ENCODE peak calls at places on chromosomes 2 and 18, in six cellular contexts. R is RWPE1, M is endothelial cell, J is upper lobe of right lung, D is AG04450, B is foreskin fibroblast. E is an unnamed sample.
A peak's percentile ranks its signal among the peaks of the same experiment; 100 is the strongest.

GRCh38 chr2:20648831-20649230 is 2.1 kb downstream of the HS1BP3 start:
- DNase-seq in R (no peak), D (no peak), J (no peak), B (no peak), M (no peak), E (no peak)

GRCh38 chr2:225824748-225825449 is 425.4 kb downstream of the NYAP2 start:
- DNase-seq in R (no peak), B (no peak), M (no peak), D (no peak), J (no peak), E (peak; percentile 18)

GRCh38 chr2:160940699-160941098 is 219.5 kb upstream of the TANK start:
- DNase-seq in R (peak; percentile 11), J (no peak), B (no peak), M (no peak), D (no peak), E (no peak)

GRCh38 chr2:201707753-201708152 is 9.3 kb upstream of the MPP4 start:
- DNase-seq in D (peak; percentile 20), B (peak; percentile 58), R (no peak), J (no peak), M (no peak), E (no peak)

GRCh38 chr2:226490172-226490571 is 309.4 kb downstream of the IRS1 start:
- DNase-seq in R (no peak), B (no peak), D (no peak), J (no peak), M (no peak), E (no peak)

GRCh38 chr2:40287201-40287600 is 164.7 kb downstream of the SLC8A1 start:
- DNase-seq in B (no peak), M (no peak), D (peak; percentile 23), R (no peak), J (no peak), E (no peak)

GRCh38 chr2:127052068-127052770 is 54.7 kb downstream of the BIN1 start:
- DNase-seq in R (no peak), J (peak; percentile 64), D (no peak), M (no peak), B (no peak), E (peak; percentile 24)

GRCh38 chr2:178824181-178824580 is 17.0 kb upstream of the TTN start:
- DNase-seq in J (no peak), M (no peak), D (no peak), R (no peak), B (no peak), E (no peak)

GRCh38 chr2:55550368-55551102 is 31.0 kb downstream of the CFAP36 start:
- DNase-seq in R (peak; percentile 4), D (peak; percentile 21), J (no peak), M (no peak), B (peak; percentile 58), E (no peak)

GRCh38 chr2:120887844-120888243 is 152.2 kb downstream of the GLI2 start:
- DNase-seq in R (no peak), B (no peak), D (no peak), M (no peak), J (no peak), E (no peak)

GRCh38 chr2:229230911-229231310 is 40.2 kb downstream of the PID1 start:
- DNase-seq in J (no peak), D (no peak), R (no peak), B (no peak), M (no peak), E (no peak)

GRCh38 chr2:100185105-100185504 is 42.7 kb upstream of the AFF3 start:
- DNase-seq in J (no peak), B (no peak), M (no peak), D (no peak), R (no peak), E (no peak)

GRCh38 chr2:217789003-217789735 is 213.6 kb downstream of the TNS1 start:
- DNase-seq in R (peak; percentile 61), M (peak; percentile 96), D (peak; percentile 47), J (peak; percentile 88), B (peak; percentile 43), E (peak; percentile 95)

GRCh38 chr2:74008761-74009395 is 24.2 kb downstream of the TET3 start:
- DNase-seq in M (no peak), D (no peak), B (no peak), J (peak; percentile 34), R (no peak), E (no peak)

GRCh38 chr2:149329470-149330126 is 789 bp upstream of the LYPD6 start:
- DNase-seq in B (peak; percentile 42), D (no peak), M (peak; percentile 58), J (peak; percentile 65), R (peak; percentile 76), E (peak; percentile 70)

GRCh38 chr18:77019641-77020040 is 112.9 kb downstream of the MBP start:
- DNase-seq in J (no peak), M (no peak), D (no peak), B (no peak), R (no peak), E (no peak)

GRCh38 chr2:166314022-166314759 is 61.6 kb downstream of the SCN9A start:
- DNase-seq in J (no peak), B (peak; percentile 73), M (no peak), D (peak; percentile 72), R (peak; percentile 41), E (no peak)

GRCh38 chr2:187875836-187876235 is 321.6 kb upstream of the TFPI start:
- DNase-seq in D (no peak), R (no peak), B (no peak), M (no peak), J (no peak), E (no peak)

GRCh38 chr2:79669714-79670113 is 156.9 kb downstream of the CTNNA2 start:
- DNase-seq in M (no peak), B (no peak), J (no peak), D (no peak), R (no peak), E (no peak)

GRCh38 chr2:195520671-195521155 is 136.3 kb upstream of the SLC39A10 start:
- DNase-seq in J (no peak), D (peak; percentile 94), B (peak; percentile 53), M (no peak), R (peak; percentile 45), E (no peak)

GRCh38 chr2:106012591-106013347 is 181.3 kb downstream of the UXS1 start:
- DNase-seq in R (no peak), B (no peak), J (no peak), M (no peak), D (no peak), E (no peak)

GRCh38 chr18:13320891-13321425 is 102.4 kb downstream of the LDLRAD4 start:
- DNase-seq in B (no peak), R (no peak), M (no peak), J (no peak), D (no peak), E (no peak)

GRCh38 chr2:61543062-61543461 is 4.9 kb upstream of the XPO1 start:
- DNase-seq in R (no peak), B (no peak), J (no peak), D (no peak), M (no peak), E (no peak)
- TF ChIP-seq CTCF in R (no peak), B (no peak), J (no peak), D (no peak), M (no peak), E (no peak)

DNA sequence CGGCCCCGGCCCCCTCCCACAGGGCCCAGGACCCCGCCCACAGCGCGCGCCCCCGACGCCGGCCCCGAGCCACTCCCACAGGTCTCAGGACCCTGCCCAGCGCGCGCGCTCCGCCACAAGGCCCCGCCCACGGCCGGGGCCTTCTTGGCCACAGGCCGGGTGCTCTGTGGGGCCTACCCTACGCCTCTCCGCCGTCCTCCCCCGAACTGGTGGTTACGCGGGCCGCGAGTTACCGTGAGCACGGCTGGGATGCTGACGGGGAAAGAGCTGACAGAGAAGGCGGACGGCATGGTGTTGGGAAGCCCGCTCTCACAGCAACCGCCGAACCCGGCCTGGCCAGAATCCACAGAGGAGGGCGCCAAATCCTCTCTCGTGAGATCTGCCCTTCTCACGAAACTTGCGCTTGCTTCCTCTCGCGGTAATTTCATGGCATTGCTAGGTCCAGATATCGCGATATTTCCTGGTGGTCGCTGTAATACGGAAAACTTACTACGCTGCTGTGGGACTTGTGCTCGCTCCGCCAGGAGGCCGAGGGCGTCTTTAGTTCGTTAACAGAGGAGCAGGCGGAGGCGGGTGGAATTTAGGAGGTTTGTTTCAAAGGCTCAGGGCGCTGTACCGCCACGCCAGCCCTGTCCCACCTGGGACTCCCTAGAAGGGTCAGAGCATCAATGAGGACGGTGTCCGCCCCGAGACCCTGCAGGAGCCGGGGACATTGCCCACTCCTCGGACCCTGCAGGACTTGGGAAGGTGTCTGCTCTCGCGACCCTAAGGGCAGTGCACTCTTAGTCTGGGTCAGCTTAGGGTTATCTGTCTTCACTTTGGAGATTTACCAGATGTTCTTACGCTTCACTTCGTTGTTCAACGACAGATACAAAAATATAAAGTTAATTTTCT is at the start of gene TMEM18:
- DNase-seq in M (peak; percentile 81), B (peak; percentile 97), R (peak; percentile 86), J (no peak), D (peak; percentile 99), E (peak; percentile 85)
- TF ChIP-seq CTCF in M (no peak), B (peak; percentile 16), R (no peak), J (peak; percentile 29), D (peak; percentile 30), E (peak; percentile 15)

DNA sequence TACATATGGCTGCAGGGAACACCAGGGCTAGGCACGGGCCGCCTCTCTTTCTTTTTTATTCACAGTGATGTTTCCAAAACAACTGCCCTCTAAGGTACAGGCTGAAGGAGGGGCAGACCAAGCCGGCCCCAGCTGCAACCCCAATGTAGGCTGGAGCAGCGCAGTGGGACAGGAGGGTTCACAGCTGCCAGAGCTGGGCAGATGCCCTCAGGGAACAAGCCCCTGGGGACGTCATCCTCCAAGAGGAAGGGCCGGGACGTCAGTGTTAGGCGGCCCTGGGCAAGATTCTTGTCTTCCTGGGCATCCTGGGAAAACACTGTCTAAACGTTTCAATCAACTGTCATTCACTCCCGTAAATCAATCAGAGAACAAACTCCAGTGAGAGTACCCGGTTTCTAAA is 274.8 kb downstream of the TWIST2 start:
- DNase-seq in M (no peak), R (no peak), J (no peak), B (no peak), D (no peak), E (peak; percentile 74)
- TF ChIP-seq CTCF in M (no peak), R (no peak), J (no peak), B (no peak), D (no peak), E (no peak)

GRCh38 chr2:96578731-96579130 is 42.2 kb downstream of the ARID5A start:
- DNase-seq in J (no peak), D (no peak), B (no peak), M (no peak), R (no peak), E (no peak)

GRCh38 chr2:96579422-96579821 is 42.9 kb downstream of the ARID5A start:
- DNase-seq in M (no peak), R (no peak), D (no peak), J (no peak), B (no peak), E (no peak)

GRCh38 chr2:96575790-96576456 is 39.4 kb downstream of the ARID5A start:
- DNase-seq in B (no peak), R (no peak), M (no peak), J (no peak), D (no peak), E (no peak)

GRCh38 chr2:96584017-96584416 is 47.5 kb downstream of the ARID5A start:
- DNase-seq in B (no peak), D (no peak), J (no peak), R (no peak), M (no peak), E (no peak)

DNA sequence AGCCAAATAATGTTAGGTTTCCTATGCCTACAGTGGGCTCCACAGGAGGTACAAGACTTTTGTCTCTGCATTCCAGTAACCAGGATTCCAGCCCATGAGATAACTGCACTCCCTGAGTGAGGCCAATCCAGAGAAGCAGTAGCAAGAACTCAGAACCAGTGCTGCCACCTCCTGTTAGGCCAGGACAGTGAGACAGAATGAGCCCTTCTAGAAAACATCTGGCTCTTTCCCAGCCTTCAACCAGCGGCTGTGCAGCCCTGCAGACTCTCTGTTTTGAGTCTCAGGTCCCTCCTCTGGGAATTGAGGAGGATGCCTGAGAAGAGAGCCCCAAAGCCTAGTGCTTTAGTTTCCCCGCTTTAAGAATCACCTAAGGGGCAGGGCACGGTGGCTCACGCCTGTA is 44.2 kb downstream of the ARID5A start:
- DNase-seq in R (peak; percentile 43), M (no peak), D (no peak), J (no peak), B (no peak), E (no peak)
- TF ChIP-seq CTCF in R (no peak), M (no peak), D (no peak), J (peak; percentile 7), B (no peak), E (no peak)

E was measured in glutamatergic neuron.